ENCODE peak calls at places on chromosomes 12 and 14, in four cellular contexts. Y, G, W and S are unnamed samples.

GRCh38 chr14:32224731-32225377 is 21.8 kb upstream of the RNU6-8 start:
- DNase-seq in Y (peak; percentile 54), G (peak; percentile 53), W (no peak), S (no peak)

GRCh38 chr14:91344107-91344506 is 73.5 kb downstream of the CCDC88C start:
- DNase-seq in Y (no peak), G (no peak), W (no peak), S (no peak)

GRCh38 chr14:94125659-94126418 is 3.6 kb downstream of the IFI27L2 start:
- DNase-seq in Y (no peak), G (no peak), W (no peak), S (peak; percentile 12)

GRCh38 chr14:88251650-88252049 is 71.4 kb downstream of the KCNK10 start:
- DNase-seq in Y (no peak), G (no peak), W (no peak), S (no peak)

GRCh38 chr14:87306770-87307169 is 686.2 kb downstream of the GALC start:
- DNase-seq in Y (no peak), G (no peak), W (no peak), S (no peak)

GRCh38 chr14:54420478-54421116 is 20.6 kb downstream of the CNIH1 start:
- DNase-seq in Y (peak; percentile 58), G (peak; percentile 80), W (peak; percentile 17), S (no peak)

GRCh38 chr14:92967346-92967926 is 44.5 kb downstream of the CHGA start:
- DNase-seq in Y (peak; percentile 4), G (no peak), W (no peak), S (no peak)

GRCh38 chr12:74602881-74603523 is 65.4 kb downstream of the ATXN7L3B start:
- DNase-seq in Y (no peak), G (no peak), W (no peak), S (no peak)

GRCh38 chr12:12749433-12749832 is 32.3 kb downstream of the CDKN1B start:
- DNase-seq in Y (no peak), G (peak; percentile 28), W (no peak), S (no peak)

GRCh38 chr12:75661927-75662326 is 150.5 kb upstream of the KRR1 start:
- DNase-seq in Y (peak; percentile 69), G (no peak), W (no peak), S (no peak)

GRCh38 chr14:71618047-71618446 is 314.2 kb upstream of the RGS6 start:
- DNase-seq in Y (no peak), G (no peak), W (no peak), S (no peak)

DNA sequence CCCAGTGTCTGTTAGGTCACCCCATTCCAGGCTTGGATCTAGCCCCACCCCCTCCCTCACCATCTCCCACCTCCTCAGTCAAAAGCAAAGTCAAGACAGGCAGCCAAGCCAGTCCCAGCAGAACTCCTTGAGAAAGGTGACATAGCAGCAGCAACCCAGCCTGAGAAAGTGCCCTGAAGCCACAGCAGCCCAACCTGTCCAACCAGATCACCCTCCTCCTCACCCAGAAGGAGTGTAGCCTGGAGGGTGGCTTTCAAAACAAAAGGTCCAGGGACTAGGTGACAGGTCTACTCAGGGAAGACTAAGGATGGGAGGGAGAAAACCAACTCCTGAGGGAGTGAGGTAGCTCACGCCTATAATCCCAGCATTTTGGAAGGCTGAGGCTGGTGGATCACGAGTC is 5.2 kb downstream of the RAB15 start:
- DNase-seq in Y (no peak), G (peak; percentile 75), W (no peak), S (no peak)
- H4K5ac ChIP-seq in Y (no peak overlapping the region), G (no peak overlapping the region), W (no peak overlapping the region), S (no peak overlapping the region)

GRCh38 chr12:57558864-57559263 is 9.0 kb downstream of the KIF5A start:
- DNase-seq in Y (no peak), G (no peak), W (no peak), S (no peak)
- H4K5ac ChIP-seq in Y (no peak overlapping the region), G (no peak overlapping the region), W (no peak overlapping the region), S (no peak overlapping the region)

GRCh38 chr12:128879898-128880764 is 26.9 kb downstream of the GLT1D1 start:
- DNase-seq in Y (no peak), G (no peak), W (no peak), S (no peak)
- H4K5ac ChIP-seq in Y (no peak overlapping the region), G (no peak overlapping the region), W (no peak overlapping the region), S (no peak overlapping the region)

GRCh38 chr12:81146228-81147225 is 68.6 kb downstream of the ACSS3 start:
- DNase-seq in Y (no peak), G (no peak), W (no peak), S (no peak)

GRCh38 chr12:81143057-81143456 is 65.2 kb downstream of the ACSS3 start:
- DNase-seq in Y (no peak), G (no peak), W (no peak), S (no peak)

DNA sequence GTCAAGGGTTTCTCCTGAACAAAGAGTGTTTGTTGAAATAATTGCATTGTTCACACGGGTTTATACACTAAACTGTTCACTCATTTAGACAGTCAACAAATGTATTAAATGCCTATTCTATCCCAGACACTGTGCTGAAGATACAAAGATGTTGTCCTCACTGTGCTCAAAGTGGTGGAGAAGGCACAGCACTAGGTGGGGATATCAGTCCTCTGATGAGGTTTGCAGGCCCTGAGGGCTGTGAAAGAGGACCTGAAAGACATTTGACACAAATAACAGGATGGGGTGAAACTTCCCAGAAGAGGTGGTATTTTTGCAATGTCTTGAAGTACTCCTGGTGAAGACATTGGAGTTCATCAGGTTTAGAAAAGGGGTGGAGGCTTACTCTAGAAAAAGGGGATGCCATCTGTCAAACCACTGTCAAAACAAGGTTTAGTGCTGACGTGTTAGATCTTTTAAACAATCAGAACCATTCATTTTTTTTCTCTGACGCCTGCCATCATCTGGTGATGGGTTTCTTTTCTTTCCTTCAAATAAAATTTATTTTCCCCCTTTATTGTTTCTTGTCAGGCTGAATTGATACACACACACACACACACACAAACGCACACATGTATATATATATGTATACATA is 69.5 kb downstream of the ACSS3 start:
- DNase-seq in Y (no peak), G (no peak), W (no peak), S (no peak)
- H4K5ac ChIP-seq in Y (no peak overlapping the region), G (no peak overlapping the region), W (no peak overlapping the region), S (no peak overlapping the region)

GRCh38 chr12:63894132-63894531 is 49.6 kb downstream of the SRGAP1 start:
- DNase-seq in Y (no peak), G (no peak), W (no peak), S (no peak)
- H4K5ac ChIP-seq in Y (no peak overlapping the region), G (no peak overlapping the region), W (no peak overlapping the region), S (no peak overlapping the region)

DNA sequence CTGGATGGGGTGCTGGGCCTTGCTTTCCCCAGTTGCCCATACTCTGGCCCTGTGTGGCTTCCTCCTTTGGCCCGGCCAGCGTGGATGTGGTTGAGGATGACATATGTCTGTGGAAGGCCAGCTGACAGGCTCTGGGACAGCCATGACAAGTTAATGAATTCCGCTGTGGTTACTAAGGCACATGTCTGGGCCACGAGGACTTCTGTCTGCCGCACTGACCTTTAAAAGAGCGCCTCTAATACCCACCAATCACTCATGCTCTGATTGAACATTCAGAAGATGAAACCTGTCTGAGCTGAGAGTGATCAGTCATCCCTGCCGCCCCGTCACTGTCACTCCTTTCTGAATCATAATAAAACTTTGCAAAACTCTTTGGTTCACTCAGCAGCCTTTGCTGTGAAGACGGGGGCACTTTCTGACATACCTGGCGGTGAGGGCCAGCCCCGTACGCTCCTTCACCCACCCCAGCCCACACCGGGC is 74.8 kb downstream of the DIO3 start:
- DNase-seq in Y (no peak), G (no peak), W (no peak), S (no peak)
- H4K5ac ChIP-seq in Y (no peak overlapping the region), G (no peak overlapping the region), W (no peak overlapping the region), S (no peak overlapping the region)

DNA sequence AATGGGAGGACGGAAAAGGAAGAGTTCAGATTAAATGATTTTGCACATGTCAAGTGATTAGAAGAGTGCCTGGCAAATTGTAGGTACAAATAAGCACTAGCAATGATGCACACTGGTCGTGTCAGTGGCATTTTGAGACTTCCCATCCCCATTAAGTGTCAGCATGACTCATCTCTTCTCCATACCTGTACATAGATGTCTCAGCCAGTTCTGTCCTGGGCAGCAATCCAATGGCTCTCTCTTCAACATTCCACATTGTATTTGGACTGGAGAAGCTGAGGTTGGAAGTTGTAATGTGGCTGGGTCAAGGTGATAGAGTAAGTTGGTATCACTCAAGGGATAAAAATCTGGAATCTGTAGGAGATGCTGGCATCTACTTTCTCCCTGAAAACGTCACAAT is 742.7 kb downstream of the VRK1 start:
- DNase-seq in Y (no peak), G (no peak), W (no peak), S (no peak)
- H4K5ac ChIP-seq in Y (no peak overlapping the region), G (no peak overlapping the region), W (no peak overlapping the region), S (no peak overlapping the region)